ENCODE peak calls at places on chromosomes 2 and 18, in seven cellular contexts. One of them, this sample, is unnamed.
A peak's percentile ranks its signal among the peaks of the same experiment; 100 is the strongest.

GRCh38 chr2:112482309-112483046 is 522 bp downstream of the TTL start:
- DNase-seq in K562: peak; percentile 48
- DNase-seq in IMR-90: peak; percentile 42
- DNase-seq in A549: peak; percentile 64
- DNase-seq in HepG2: peak; percentile 25
- DNase-seq in H1: peak; percentile 64
- DNase-seq in GM12878: no peak
- DNase-seq in this sample: no peak

GRCh38 chr2:95051636-95052035 is 26.1 kb downstream of the MAL start:
- DNase-seq in A549: no peak
- DNase-seq in H1: no peak
- DNase-seq in K562: no peak
- DNase-seq in HepG2: no peak
- DNase-seq in GM12878: no peak
- DNase-seq in IMR-90: no peak
- DNase-seq in this sample: no peak

GRCh38 chr2:88735853-88736252 is 44.4 kb downstream of the RPIA start:
- DNase-seq in IMR-90: no peak
- DNase-seq in K562: peak; percentile 69
- DNase-seq in H1: no peak
- DNase-seq in GM12878: no peak
- DNase-seq in A549: no peak
- DNase-seq in HepG2: no peak
- DNase-seq in this sample: peak; percentile 37

GRCh38 chr2:232139171-232139594 is 177.7 kb downstream of the DIS3L2 start:
- DNase-seq in GM12878: no peak
- DNase-seq in A549: no peak
- DNase-seq in IMR-90: no peak
- DNase-seq in H1: no peak
- DNase-seq in K562: no peak
- DNase-seq in HepG2: no peak
- DNase-seq in this sample: no peak

GRCh38 chr2:240138275-240138984 is 2.0 kb downstream of the OTOS start:
- DNase-seq in H1: no peak
- DNase-seq in K562: no peak
- DNase-seq in GM12878: no peak
- DNase-seq in IMR-90: peak; percentile 14
- DNase-seq in HepG2: no peak
- DNase-seq in A549: no peak
- DNase-seq in this sample: no peak

GRCh38 chr2:235605306-235605998 is 111.6 kb downstream of the AGAP1 start:
- DNase-seq in HepG2: no peak
- DNase-seq in A549: no peak
- DNase-seq in H1: no peak
- DNase-seq in GM12878: no peak
- DNase-seq in IMR-90: peak; percentile 94
- DNase-seq in K562: peak; percentile 20
- DNase-seq in this sample: no peak

GRCh38 chr2:108933691-108934117 is 55.3 kb downstream of the EDAR start:
- DNase-seq in GM12878: no peak
- DNase-seq in IMR-90: no peak
- DNase-seq in H1: no peak
- DNase-seq in HepG2: no peak
- DNase-seq in K562: peak; percentile 68
- DNase-seq in A549: no peak
- DNase-seq in this sample: no peak

GRCh38 chr2:119734051-119734450 is 25.7 kb upstream of the PTPN4 start:
- DNase-seq in H1: no peak
- DNase-seq in K562: no peak
- DNase-seq in A549: no peak
- DNase-seq in HepG2: no peak
- DNase-seq in GM12878: no peak
- DNase-seq in IMR-90: no peak
- DNase-seq in this sample: no peak

GRCh38 chr18:63590368-63590767 is 3.2 kb downstream of the SERPINB13 start:
- DNase-seq in H1: no peak
- DNase-seq in GM12878: no peak
- DNase-seq in K562: no peak
- DNase-seq in A549: no peak
- DNase-seq in HepG2: no peak
- DNase-seq in IMR-90: no peak
- DNase-seq in this sample: no peak

GRCh38 chr2:39435974-39436591 is 1.0 kb downstream of the MAP4K3 start:
- DNase-seq in HepG2: peak; percentile 49
- DNase-seq in H1: no peak
- DNase-seq in IMR-90: peak; percentile 58
- DNase-seq in GM12878: no peak
- DNase-seq in K562: no peak
- DNase-seq in A549: peak; percentile 35
- DNase-seq in this sample: no peak

GRCh38 chr2:43075054-43075593 is 151.3 kb downstream of the ZFP36L2 start:
- DNase-seq in HepG2: peak; percentile 76
- DNase-seq in K562: no peak
- DNase-seq in H1: no peak
- DNase-seq in IMR-90: peak; percentile 99
- DNase-seq in A549: no peak
- DNase-seq in GM12878: no peak
- DNase-seq in this sample: no peak

GRCh38 chr2:201433389-201433995 is 17.8 kb downstream of the TRAK2 start:
- DNase-seq in IMR-90: no peak
- DNase-seq in H1: no peak
- DNase-seq in GM12878: no peak
- DNase-seq in HepG2: peak; percentile 69
- DNase-seq in K562: peak; percentile 60
- DNase-seq in A549: no peak
- DNase-seq in this sample: no peak

GRCh38 chr2:218218409-218219185 is 1.6 kb downstream of the ARPC2 start:
- DNase-seq in A549: no peak
- DNase-seq in GM12878: peak; percentile 53
- DNase-seq in K562: no peak
- DNase-seq in HepG2: no peak
- DNase-seq in H1: no peak
- DNase-seq in IMR-90: no peak
- DNase-seq in this sample: no peak

GRCh38 chr2:64143154-64144056 is 815 bp downstream of the PELI1 start:
- DNase-seq in K562: peak; percentile 41
- DNase-seq in IMR-90: peak; percentile 34
- DNase-seq in HepG2: peak; percentile 21
- DNase-seq in H1: peak; percentile 66
- DNase-seq in A549: peak; percentile 26
- DNase-seq in GM12878: no peak
- DNase-seq in this sample: no peak

GRCh38 chr2:8548871-8549221 is 133.0 kb upstream of the ID2 start:
- DNase-seq in H1: no peak
- DNase-seq in GM12878: no peak
- DNase-seq in HepG2: no peak
- DNase-seq in A549: no peak
- DNase-seq in K562: no peak
- DNase-seq in IMR-90: no peak
- DNase-seq in this sample: no peak

GRCh38 chr18:22666411-22666940 is 248.8 kb upstream of the CTAGE1 start:
- DNase-seq in K562: no peak
- DNase-seq in IMR-90: no peak
- DNase-seq in A549: no peak
- DNase-seq in GM12878: no peak
- DNase-seq in H1: no peak
- DNase-seq in HepG2: no peak
- DNase-seq in this sample: no peak

GRCh38 chr2:187499941-187500532 is 52.0 kb upstream of the CALCRL start:
- DNase-seq in GM12878: no peak
- DNase-seq in K562: peak; percentile 54
- DNase-seq in A549: peak; percentile 19
- DNase-seq in H1: peak; percentile 71
- DNase-seq in HepG2: peak; percentile 66
- DNase-seq in IMR-90: peak; percentile 66
- DNase-seq in this sample: peak; percentile 54

GRCh38 chr2:3277050-3277747 is 100.4 kb downstream of the EIPR1 start:
- DNase-seq in HepG2: no peak
- DNase-seq in K562: no peak
- DNase-seq in A549: no peak
- DNase-seq in IMR-90: no peak
- DNase-seq in H1: no peak
- DNase-seq in GM12878: no peak
- DNase-seq in this sample: no peak

GRCh38 chr2:106812377-106812776 is 73.6 kb downstream of the ST6GAL2 start:
- DNase-seq in HepG2: no peak
- DNase-seq in A549: no peak
- DNase-seq in K562: no peak
- DNase-seq in GM12878: no peak
- DNase-seq in H1: no peak
- DNase-seq in IMR-90: no peak
- DNase-seq in this sample: no peak

GRCh38 chr2:241777686-241778627 is 1.3 kb downstream of the GAL3ST2 start:
- DNase-seq in IMR-90: no peak
- DNase-seq in HepG2: no peak
- DNase-seq in GM12878: no peak
- DNase-seq in H1: peak; percentile 39
- DNase-seq in K562: no peak
- DNase-seq in A549: no peak
- DNase-seq in this sample: no peak

GRCh38 chr18:27921904-27922541 is 254.9 kb downstream of the CDH2 start:
- DNase-seq in K562: no peak
- DNase-seq in IMR-90: peak; percentile 68
- DNase-seq in H1: no peak
- DNase-seq in A549: peak; percentile 5
- DNase-seq in GM12878: no peak
- DNase-seq in HepG2: peak; percentile 10
- DNase-seq in this sample: peak; percentile 32

GRCh38 chr2:71282493-71282892 is 49.1 kb upstream of the ZNF638 start:
- DNase-seq in HepG2: peak; percentile 45
- DNase-seq in IMR-90: no peak
- DNase-seq in A549: no peak
- DNase-seq in K562: no peak
- DNase-seq in GM12878: no peak
- DNase-seq in H1: no peak
- DNase-seq in this sample: no peak

GRCh38 chr2:44651974-44652373 is 289.5 kb upstream of the SIX3 start:
- DNase-seq in GM12878: no peak
- DNase-seq in IMR-90: no peak
- DNase-seq in H1: no peak
- DNase-seq in HepG2: no peak
- DNase-seq in A549: no peak
- DNase-seq in K562: no peak
- DNase-seq in this sample: no peak

GRCh38 chr2:177540293-177540692 is 147.7 kb downstream of the AGPS start:
- DNase-seq in IMR-90: no peak
- DNase-seq in GM12878: no peak
- DNase-seq in K562: no peak
- DNase-seq in A549: no peak
- DNase-seq in H1: no peak
- DNase-seq in HepG2: no peak
- DNase-seq in this sample: no peak

GRCh38 chr2:213640742-213641425 is 356.6 kb downstream of the SPAG16 start:
- DNase-seq in H1: no peak
- DNase-seq in HepG2: no peak
- DNase-seq in GM12878: no peak
- DNase-seq in IMR-90: no peak
- DNase-seq in A549: no peak
- DNase-seq in K562: no peak
- DNase-seq in this sample: no peak

GRCh38 chr2:217695033-217695520 is 307.7 kb downstream of the TNS1 start:
- DNase-seq in A549: no peak
- DNase-seq in GM12878: no peak
- DNase-seq in K562: no peak
- DNase-seq in HepG2: no peak
- DNase-seq in IMR-90: peak; percentile 97
- DNase-seq in H1: no peak
- DNase-seq in this sample: no peak

GRCh38 chr2:37201766-37202165 is 5.5 kb downstream of the CEBPZOS start:
- DNase-seq in A549: no peak
- DNase-seq in H1: no peak
- DNase-seq in K562: peak; percentile 23
- DNase-seq in GM12878: no peak
- DNase-seq in HepG2: no peak
- DNase-seq in IMR-90: peak; percentile 66
- DNase-seq in this sample: no peak

GRCh38 chr2:102141011-102141914 is 1.3 kb upstream of the IL1R1 start:
- DNase-seq in HepG2: no peak
- DNase-seq in A549: no peak
- DNase-seq in H1: peak; percentile 50
- DNase-seq in GM12878: no peak
- DNase-seq in IMR-90: peak; percentile 98
- DNase-seq in K562: no peak
- DNase-seq in this sample: no peak
- TF ChIP-seq CEBPB in HepG2: no peak
- TF ChIP-seq CEBPB in A549: no peak
- TF ChIP-seq CEBPB in H1: no peak
- TF ChIP-seq CEBPB in GM12878: no peak
- TF ChIP-seq CEBPB in IMR-90: peak; percentile 47
- TF ChIP-seq CEBPB in K562: no peak
- TF ChIP-seq CEBPB in this sample: no peak

GRCh38 chr2:238847841-238848565 is at the start of gene TWIST2:
- DNase-seq in A549: peak; percentile 60
- DNase-seq in IMR-90: peak; percentile 91
- DNase-seq in H1: peak; percentile 74
- DNase-seq in GM12878: no peak
- DNase-seq in K562: no peak
- DNase-seq in HepG2: no peak
- DNase-seq in this sample: no peak
- TF ChIP-seq CEBPB in A549: peak; percentile 16
- TF ChIP-seq CEBPB in IMR-90: peak; percentile 84
- TF ChIP-seq CEBPB in H1: peak; percentile 32
- TF ChIP-seq CEBPB in GM12878: no peak
- TF ChIP-seq CEBPB in K562: no peak
- TF ChIP-seq CEBPB in HepG2: no peak
- TF ChIP-seq CEBPB in this sample: no peak

GRCh38 chr2:164800572-164800971 is 41.1 kb downstream of the COBLL1 start:
- DNase-seq in IMR-90: no peak
- DNase-seq in K562: no peak
- DNase-seq in A549: no peak
- DNase-seq in GM12878: no peak
- DNase-seq in HepG2: no peak
- DNase-seq in H1: no peak
- DNase-seq in this sample: no peak

GRCh38 chr2:164796999-164797398 is 44.6 kb downstream of the COBLL1 start:
- DNase-seq in GM12878: no peak
- DNase-seq in H1: no peak
- DNase-seq in HepG2: no peak
- DNase-seq in IMR-90: no peak
- DNase-seq in A549: no peak
- DNase-seq in K562: no peak
- DNase-seq in this sample: no peak

GRCh38 chr2:164803772-164804466 is 37.7 kb downstream of the COBLL1 start:
- DNase-seq in K562: no peak
- DNase-seq in H1: no peak
- DNase-seq in A549: no peak
- DNase-seq in GM12878: no peak
- DNase-seq in HepG2: no peak
- DNase-seq in IMR-90: peak; percentile 18
- DNase-seq in this sample: no peak

GRCh38 chr2:164802095-164802744 is 39.4 kb downstream of the COBLL1 start:
- DNase-seq in H1: no peak
- DNase-seq in IMR-90: no peak
- DNase-seq in K562: no peak
- DNase-seq in GM12878: no peak
- DNase-seq in A549: no peak
- DNase-seq in HepG2: peak; percentile 45
- DNase-seq in this sample: no peak
- TF ChIP-seq CEBPB in H1: no peak
- TF ChIP-seq CEBPB in IMR-90: no peak
- TF ChIP-seq CEBPB in K562: no peak
- TF ChIP-seq CEBPB in GM12878: no peak
- TF ChIP-seq CEBPB in A549: no peak
- TF ChIP-seq CEBPB in HepG2: peak; percentile 52
- TF ChIP-seq CEBPB in this sample: no peak

GRCh38 chr2:181683518-181684453 is 3.5 kb upstream of the NEUROD1 start:
- DNase-seq in H1: peak; percentile 78
- DNase-seq in GM12878: no peak
- DNase-seq in A549: peak; percentile 28
- DNase-seq in HepG2: no peak
- DNase-seq in K562: peak; percentile 21
- DNase-seq in IMR-90: peak; percentile 18
- DNase-seq in this sample: peak; percentile 16
- TF ChIP-seq CEBPB in H1: no peak
- TF ChIP-seq CEBPB in GM12878: no peak
- TF ChIP-seq CEBPB in A549: no peak
- TF ChIP-seq CEBPB in HepG2: no peak
- TF ChIP-seq CEBPB in K562: no peak
- TF ChIP-seq CEBPB in IMR-90: no peak
- TF ChIP-seq CEBPB in this sample: no peak